ENCODE peak calls at places on chromosomes 7 and 10, in four cellular contexts. U is PC-3, V is HuH-7.5, K is T follicular helper cell. X is an unnamed sample.

GRCh38 chr7:140676303-140676702 is 3.6 kb downstream of the ADCK2 start:
- DNase-seq in V (no peak), U (no peak), K (no peak), X (no peak)

GRCh38 chr7:81331061-81332018 is 412.5 kb upstream of the SEMA3C start:
- DNase-seq in V (no peak), U (no peak), K (no peak), X (no peak)

GRCh38 chr10:113563306-113564088 is 10.6 kb downstream of the HABP2 start:
- DNase-seq in K (peak; percentile 41), U (peak; percentile 75), V (peak; percentile 75), X (peak; percentile 89)

GRCh38 chr7:21566094-21566493 is 23.3 kb downstream of the DNAH11 start:
- DNase-seq in V (no peak), K (no peak), U (peak; percentile 13), X (no peak)

GRCh38 chr10:124323145-124323725 is 95.5 kb downstream of the OAT start:
- DNase-seq in K (no peak), U (no peak), V (no peak), X (no peak)

GRCh38 chr7:47581821-47582747 is at the start of gene TNS3:
- DNase-seq in U (peak; percentile 57), V (peak; percentile 72), K (no peak), X (peak; percentile 78)

GRCh38 chr10:102479651-102480050 is 22.9 kb downstream of the ACTR1A start:
- DNase-seq in U (no peak), K (no peak), V (no peak), X (no peak)

GRCh38 chr10:52779541-52780390 is 7.2 kb upstream of the MBL2 start:
- DNase-seq in U (peak; percentile 99), V (peak; percentile 79), K (no peak), X (peak; percentile 90)

GRCh38 chr7:301291-302053 is 11.5 kb downstream of the FOXL3 start:
- DNase-seq in K (no peak), U (no peak), V (no peak), X (no peak)

GRCh38 chr10:63498665-63499064 is 22.5 kb upstream of the REEP3 start:
- DNase-seq in K (no peak), V (no peak), U (no peak), X (no peak)

GRCh38 chr7:26326211-26326610 is 34.5 kb downstream of the SNX10 start:
- DNase-seq in V (no peak), K (no peak), U (peak; percentile 7), X (no peak)

GRCh38 chr7:74429153-74429747 is 24.5 kb upstream of the GTF2IRD1 start:
- DNase-seq in K (no peak), U (no peak), V (no peak), X (peak; percentile 81)

GRCh38 chr7:66281678-66282593 is 76.8 kb downstream of the TPST1 start:
- DNase-seq in K (no peak), U (peak; percentile 95), V (no peak), X (no peak)

GRCh38 chr10:125407000-125407502 is 246.7 kb upstream of the CTBP2 start:
- DNase-seq in U (peak; percentile 91), V (no peak), K (no peak), X (no peak)

GRCh38 chr10:88849224-88849623 is 2.4 kb downstream of the ANKRD22 start:
- DNase-seq in V (no peak), K (no peak), U (no peak), X (no peak)